ENCODE peak calls at places on chromosomes 16 and 17, in ten cellular contexts. F, O, P, A, H, V, G, D, Q and K are unnamed samples.

GRCh38 chr16:30523768-30524574 is 2.4 kb downstream of the ZNF768 start:
- DNase-seq in Q (no peak), V (no peak), O (no peak), F (no peak), G (no peak), A (peak), D (no peak), H (no peak), P (no peak), K (no peak)

GRCh38 chr17:82970067-82970466 is 109.3 kb upstream of the METRNL start:
- DNase-seq in Q (no peak), P (no peak), H (no peak), D (no peak), G (no peak), A (no peak), F (no peak), V (peak), O (no peak), K (no peak)

GRCh38 chr17:2025220-2025621 is at the start of gene RTN4RL1:
- DNase-seq in G (peak), P (no peak), V (peak), F (peak), D (no peak), O (peak), A (peak), Q (no peak), H (peak), K (peak)

GRCh38 chr16:58249780-58250478 is 44.9 kb downstream of the PRSS54 start:
- DNase-seq in F (peak), O (peak), P (no peak), H (peak), V (peak), A (peak), Q (no peak), G (peak), D (peak), K (peak)

GRCh38 chr16:18782697-18783429 is 7.3 kb downstream of the RPS15A start:
- DNase-seq in D (no peak), H (no peak), Q (no peak), O (no peak), A (no peak), V (no peak), F (no peak), G (no peak), P (no peak), K (no peak)

GRCh38 chr17:78113804-78114785 is 14.5 kb downstream of the TMC6 start:
- DNase-seq in F (peak), P (no peak), A (no peak), H (no peak), O (no peak), G (no peak), Q (no peak), D (no peak), V (peak), K (no peak)

GRCh38 chr16:2516391-2517240 is 2.9 kb downstream of the ATP6V0C start:
- DNase-seq in O (no peak), G (no peak), V (peak), F (no peak), D (no peak), P (no peak), H (no peak), A (no peak), Q (no peak), K (no peak)

GRCh38 chr16:46923513-46924295 is 39.5 kb downstream of the GPT2 start:
- DNase-seq in Q (no peak), A (no peak), H (no peak), V (no peak), F (no peak), P (no peak), G (no peak), O (no peak), D (no peak), K (no peak)

GRCh38 chr16:30555848-30556473 is 2.2 kb downstream of the ZNF764 start:
- DNase-seq in G (peak), A (no peak), F (no peak), Q (no peak), H (no peak), V (no peak), D (no peak), O (no peak), P (no peak), K (no peak)

GRCh38 chr16:87706278-87707000 is 59.3 kb downstream of the KLHDC4 start:
- DNase-seq in D (no peak), H (peak), G (no peak), A (no peak), Q (no peak), F (no peak), V (no peak), O (no peak), P (no peak), K (no peak)

GRCh38 chr16:56673916-56674315 is 4.3 kb downstream of the MT1H start:
- DNase-seq in F (no peak), G (peak), A (peak), H (no peak), D (no peak), Q (no peak), O (no peak), P (no peak), V (no peak), K (no peak)

GRCh38 chr17:42675984-42676423 is 790 bp downstream of the PLEKHH3 start:
- DNase-seq in V (peak), P (no peak), F (no peak), A (peak), G (peak), O (no peak), D (no peak), H (no peak), Q (no peak), K (peak)

GRCh38 chr17:4483012-4483840 is 15.5 kb upstream of the SPNS2 start:
- DNase-seq in O (no peak), D (no peak), H (no peak), P (no peak), F (no peak), A (no peak), G (no peak), Q (no peak), V (no peak), K (no peak)

GRCh38 chr16:81214745-81215166 is 23.7 kb upstream of the BCO1 start:
- DNase-seq in V (no peak), G (peak), O (no peak), H (no peak), D (no peak), A (no peak), F (no peak), P (no peak), Q (no peak), K (no peak)

GRCh38 chr17:64398330-64398729 is 7.7 kb upstream of the PECAM1 start:
- DNase-seq in Q (no peak), A (no peak), O (no peak), D (no peak), V (no peak), H (no peak), P (no peak), G (no peak), F (no peak), K (no peak)

GRCh38 chr17:5508855-5509254 is 22.5 kb downstream of the MIS12 start:
- DNase-seq in V (no peak), O (no peak), A (no peak), F (no peak), G (no peak), P (no peak), D (no peak), H (peak), Q (no peak), K (no peak)

GRCh38 chr17:69909389-69909788 is 165.6 kb upstream of the KCNJ16 start:
- DNase-seq in A (no peak), F (no peak), V (no peak), Q (no peak), G (no peak), D (no peak), O (no peak), P (no peak), H (no peak), K (no peak)